ENCODE peak calls at places on chromosomes 5 and 9, in ten cellular contexts. L is tibial nerve, W is ovary, C is GM12878, P is upper lobe of right lung, T is kidney epithelial cell, H is psoas muscle, O is HCT116, V is neural progenitor cell, J is endothelial cell of umbilical vein. R is an unnamed sample. For H3K36me3, the result is how much of the 10 kb centered on the place peaks cover.

GRCh38 chr5:132369012-132369470 is 469 bp upstream of the SLC22A5 start:
- DNase-seq in L (no peak), W (no peak), C (no peak), P (no peak), T (no peak), H (no peak), O (no peak), V (no peak), J (no peak), R (no peak)

GRCh38 chr5:172856336-172856735 is 22.3 kb downstream of the ERGIC1 start:
- DNase-seq in L (no peak), W (no peak), C (no peak), P (no peak), T (no peak), H (no peak), O (no peak), V (no peak), J (no peak), R (no peak)

GRCh38 chr9:79224672-79225433 is 346.9 kb upstream of the TLE4 start:
- DNase-seq in L (no peak), W (no peak), C (no peak), P (no peak), T (peak), H (no peak), O (no peak), V (no peak), J (no peak), R (peak)

GRCh38 chr9:96394832-96395496 is 11.5 kb upstream of the SLC35D2 start:
- DNase-seq in L (no peak), W (no peak), C (no peak), P (no peak), T (no peak), H (no peak), O (no peak), V (no peak), J (no peak), R (no peak)

GRCh38 chr5:18465833-18466681 is 831.8 kb downstream of the TAF11L14 start:
- DNase-seq in L (peak), W (no peak), C (peak), P (no peak), T (peak), H (no peak), O (no peak), V (peak), J (peak), R (no peak)

GRCh38 chr9:36327903-36328302 is 69.7 kb upstream of the GNE start:
- DNase-seq in L (no peak), W (no peak), C (no peak), P (no peak), T (no peak), H (no peak), O (no peak), V (no peak), J (no peak), R (no peak)

GRCh38 chr5:160251406-160252155 is 22.3 kb downstream of the FABP6 start:
- DNase-seq in L (no peak), W (no peak), C (no peak), P (peak), T (no peak), H (no peak), O (no peak), V (no peak), J (no peak), R (no peak)

GRCh38 chr5:37724395-37725125 is 115.3 kb downstream of the GDNF start:
- DNase-seq in L (no peak), W (no peak), C (no peak), P (no peak), T (no peak), H (no peak), O (no peak), V (no peak), J (no peak), R (no peak)

GRCh38 chr9:123607479-123607878 is 251.5 kb downstream of the CRB2 start:
- DNase-seq in L (no peak), W (no peak), C (no peak), P (no peak), T (no peak), H (no peak), O (no peak), V (no peak), J (no peak), R (no peak)

GRCh38 chr5:160188968-160189319 is 40.4 kb upstream of the FABP6 start:
- DNase-seq in L (no peak), W (no peak), C (no peak), P (no peak), T (no peak), H (no peak), O (no peak), V (no peak), J (no peak), R (no peak)

GRCh38 chr9:36962721-36963120 is 71.3 kb downstream of the PAX5 start:
- DNase-seq in L (no peak), W (no peak), C (no peak), P (peak), T (no peak), H (no peak), O (no peak), V (no peak), J (no peak), R (no peak)

GRCh38 chr9:128554155-128554862 is 1.9 kb downstream of the SPTAN1 start:
- DNase-seq in L (peak), W (peak), C (peak), P (no peak), T (peak), H (peak), O (peak), V (peak), J (peak), R (peak)

GRCh38 chr5:140710899-140711552 is 10.8 kb downstream of the ZMAT2 start:
- DNase-seq in L (peak), W (peak), C (peak), P (peak), T (peak), H (peak), O (peak), V (peak), J (peak), R (peak)

GRCh38 chr5:173016621-173017046 is 33.1 kb downstream of the ATP6V0E1 start:
- DNase-seq in L (no peak), W (no peak), C (no peak), P (no peak), T (peak), H (no peak), O (peak), V (no peak), J (peak), R (peak)

GRCh38 chr9:136947955-136948510 is 3.0 kb downstream of the C8G start:
- DNase-seq in L (no peak), W (peak), C (no peak), P (peak), T (no peak), H (peak), O (peak), V (peak), J (no peak), R (no peak)

GRCh38 chr9:37715991-37716505 is 37.6 kb upstream of the TRMT10B start:
- DNase-seq in L (no peak), W (no peak), C (no peak), P (no peak), T (no peak), H (no peak), O (no peak), V (no peak), J (no peak), R (no peak)

GRCh38 chr9:77817590-77818311 is 169.6 kb upstream of the GNA14 start:
- DNase-seq in L (no peak), W (no peak), C (no peak), P (no peak), T (no peak), H (no peak), O (no peak), V (no peak), J (no peak), R (no peak)

GRCh38 chr5:77214151-77214550 is 3.7 kb downstream of the PDE8B start:
- DNase-seq in L (no peak), W (no peak), C (no peak), P (no peak), T (no peak), H (no peak), O (no peak), V (no peak), J (no peak), R (no peak)

GRCh38 chr9:79651251-79651795 is 79.6 kb downstream of the TLE4 start:
- DNase-seq in L (no peak), W (no peak), C (no peak), P (peak), T (peak), H (no peak), O (no peak), V (peak), J (no peak), R (no peak)

GRCh38 chr9:95749493-95749892 is 126.0 kb upstream of the ERCC6L2 start:
- DNase-seq in L (no peak), W (no peak), C (no peak), P (no peak), T (no peak), H (no peak), O (no peak), V (peak), J (no peak), R (no peak)

GRCh38 chr9:90894956-90895687 is 93.5 kb downstream of the SYK start:
- DNase-seq in L (no peak), W (no peak), C (no peak), P (no peak), T (no peak), H (no peak), O (no peak), V (peak), J (peak), R (no peak)
- TF ChIP-seq CTCF in L (no peak), W (no peak), C (peak), P (peak), T (peak), H (peak), O (peak), V (peak), J (peak), R (peak)

DNA sequence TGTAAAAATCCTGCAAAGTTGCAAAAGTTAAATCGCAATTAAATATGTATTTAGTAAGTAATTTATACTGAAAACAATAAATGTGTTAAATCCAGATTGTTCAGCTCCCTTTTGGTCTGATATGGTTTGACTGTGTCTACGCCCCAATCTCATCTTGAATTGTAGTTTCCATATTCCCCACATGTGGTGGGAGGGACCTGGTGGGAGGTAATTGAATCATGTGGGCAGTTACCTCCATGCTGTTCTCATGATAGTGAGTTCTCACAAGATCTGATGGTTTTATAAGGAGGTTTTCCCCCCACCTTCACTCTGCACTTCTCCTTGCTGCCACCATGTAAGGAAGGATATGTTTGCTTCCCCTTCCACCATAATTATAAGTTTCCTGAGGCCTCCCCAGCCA is 140.0 kb downstream of the CDH6 start:
- DNase-seq in L (no peak), W (no peak), C (no peak), P (no peak), T (no peak), H (no peak), O (no peak), V (no peak), J (no peak), R (no peak)
- H3K36me3 ChIP-seq in L (under half), W (under half), C (under half), P (under half), T (under half), H (under half), O (under half), V (under half), J (under half), R (under half)

DNA sequence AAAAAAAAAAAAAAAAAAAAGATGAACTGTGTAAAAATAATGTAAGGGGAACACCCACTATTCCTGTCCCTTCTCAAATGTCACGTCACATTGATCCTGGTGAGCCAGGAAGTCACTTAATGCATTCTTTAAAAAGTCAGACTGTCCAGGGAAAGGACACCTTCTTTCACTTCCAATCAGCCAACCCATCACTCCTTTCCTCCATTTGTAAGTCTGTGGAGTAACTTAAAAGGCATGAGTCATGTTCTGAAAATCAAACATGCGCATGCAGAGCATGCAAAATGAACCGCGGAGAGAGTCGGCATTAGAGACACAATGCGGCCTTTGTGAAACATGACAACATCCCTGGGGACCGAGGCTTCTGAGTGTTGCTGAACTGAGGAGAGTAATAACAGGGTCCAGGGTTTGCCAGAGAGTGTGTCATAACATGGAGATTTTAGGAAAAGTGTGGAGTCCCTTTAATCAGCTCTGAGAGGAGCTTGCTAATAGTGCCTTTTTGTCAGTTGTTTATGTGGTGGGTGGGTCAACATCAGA is 77.6 kb upstream of the SEMA6A start:
- DNase-seq in L (peak), W (no peak), C (peak), P (no peak), T (peak), H (peak), O (peak), V (peak), J (no peak), R (no peak)
- H3K4me3 ChIP-seq in L (no peak), W (no peak), C (no peak), P (no peak), T (no peak), H (no peak), O (no peak), V (no peak), J (no peak), R (no peak)

GRCh38 chr5:6572825-6573380 is 59.9 kb downstream of the NSUN2 start:
- DNase-seq in L (no peak), W (no peak), C (no peak), P (no peak), T (no peak), H (no peak), O (no peak), V (no peak), J (no peak), R (no peak)

GRCh38 chr5:6572086-6572824 is 60.6 kb downstream of the NSUN2 start:
- DNase-seq in L (no peak), W (no peak), C (no peak), P (no peak), T (no peak), H (no peak), O (no peak), V (no peak), J (no peak), R (no peak)

GRCh38 chr5:6574111-6574510 is 58.7 kb downstream of the NSUN2 start:
- DNase-seq in L (no peak), W (no peak), C (no peak), P (no peak), T (no peak), H (no peak), O (no peak), V (no peak), J (no peak), R (no peak)

GRCh38 chr5:6574537-6574936 is 58.3 kb downstream of the NSUN2 start:
- DNase-seq in L (no peak), W (no peak), C (no peak), P (no peak), T (no peak), H (peak), O (no peak), V (no peak), J (no peak), R (no peak)

DNA sequence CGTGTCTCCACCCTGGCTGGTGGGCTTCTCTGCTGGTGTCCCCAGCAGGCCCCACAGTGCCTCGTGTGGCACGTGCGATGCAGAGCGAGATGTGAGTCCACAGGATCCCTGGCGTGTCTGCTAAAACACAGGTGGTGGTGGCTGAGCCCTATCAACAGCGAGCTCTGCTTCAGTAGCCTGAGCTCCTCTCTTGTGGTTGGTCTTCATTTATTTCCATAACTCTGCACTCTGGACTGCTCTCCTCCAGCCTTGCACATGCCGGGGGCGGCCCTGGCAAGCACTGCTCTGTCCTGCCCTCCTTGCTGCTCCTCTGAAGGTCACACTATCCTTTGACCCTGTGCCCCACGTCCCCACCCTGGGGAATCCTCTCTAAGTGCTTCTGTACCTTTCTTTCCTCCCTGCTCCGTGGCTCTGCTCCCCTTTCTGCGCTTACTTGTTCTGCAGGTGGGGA is 59.2 kb downstream of the NSUN2 start:
- DNase-seq in L (no peak), W (no peak), C (no peak), P (no peak), T (no peak), H (no peak), O (no peak), V (peak), J (no peak), R (no peak)
- TF ChIP-seq CTCF in L (no peak), W (no peak), C (no peak), P (no peak), T (no peak), H (no peak), O (peak), V (peak), J (no peak), R (no peak)

GRCh38 chr5:103133231-103133630 is 13.1 kb downstream of the PPIP5K2 start:
- DNase-seq in L (no peak), W (no peak), C (no peak), P (no peak), T (no peak), H (no peak), O (no peak), V (no peak), J (no peak), R (no peak)

GRCh38 chr5:103132684-103133083 is 12.6 kb downstream of the PPIP5K2 start:
- DNase-seq in L (no peak), W (no peak), C (no peak), P (no peak), T (no peak), H (no peak), O (no peak), V (no peak), J (no peak), R (no peak)

GRCh38 chr5:103139264-103139865 is 19.3 kb downstream of the PPIP5K2 start:
- DNase-seq in L (peak), W (peak), C (peak), P (no peak), T (peak), H (peak), O (peak), V (peak), J (peak), R (no peak)

GRCh38 chr5:103135461-103135860 is 15.4 kb downstream of the PPIP5K2 start:
- DNase-seq in L (no peak), W (no peak), C (no peak), P (no peak), T (no peak), H (no peak), O (no peak), V (no peak), J (no peak), R (no peak)

GRCh38 chr5:103138202-103138601 is 18.1 kb downstream of the PPIP5K2 start:
- DNase-seq in L (no peak), W (no peak), C (no peak), P (no peak), T (no peak), H (no peak), O (no peak), V (no peak), J (no peak), R (no peak)
- H3K36me3 ChIP-seq in L (under half), W (under half), C (under half), P (under half), T (under half), H (half or more), O (under half), V (under half), J (under half), R (under half)

GRCh38 chr9:107738789-107739188 is 249.2 kb upstream of the KLF4 start:
- DNase-seq in L (no peak), W (peak), C (no peak), P (no peak), T (no peak), H (no peak), O (no peak), V (no peak), J (no peak), R (no peak)
- H3K4me3 ChIP-seq in L (no peak), W (no peak), C (no peak), P (no peak), T (no peak), H (no peak), O (no peak), V (no peak), J (no peak), R (no peak)

GRCh38 chr9:133892193-133892920 is 99.8 kb downstream of the VAV2 start:
- DNase-seq in L (no peak), W (no peak), C (no peak), P (no peak), T (no peak), H (no peak), O (no peak), V (no peak), J (no peak), R (no peak)

GRCh38 chr9:133894377-133895321 is 97.5 kb downstream of the VAV2 start:
- DNase-seq in L (no peak), W (no peak), C (no peak), P (no peak), T (no peak), H (no peak), O (no peak), V (no peak), J (no peak), R (no peak)

GRCh38 chr9:133897675-133898074 is 94.4 kb downstream of the VAV2 start:
- DNase-seq in L (no peak), W (no peak), C (no peak), P (no peak), T (no peak), H (no peak), O (no peak), V (no peak), J (no peak), R (peak)

GRCh38 chr9:133893191-133893994 is 98.7 kb downstream of the VAV2 start:
- DNase-seq in L (no peak), W (no peak), C (no peak), P (no peak), T (no peak), H (no peak), O (no peak), V (no peak), J (no peak), R (no peak)

DNA sequence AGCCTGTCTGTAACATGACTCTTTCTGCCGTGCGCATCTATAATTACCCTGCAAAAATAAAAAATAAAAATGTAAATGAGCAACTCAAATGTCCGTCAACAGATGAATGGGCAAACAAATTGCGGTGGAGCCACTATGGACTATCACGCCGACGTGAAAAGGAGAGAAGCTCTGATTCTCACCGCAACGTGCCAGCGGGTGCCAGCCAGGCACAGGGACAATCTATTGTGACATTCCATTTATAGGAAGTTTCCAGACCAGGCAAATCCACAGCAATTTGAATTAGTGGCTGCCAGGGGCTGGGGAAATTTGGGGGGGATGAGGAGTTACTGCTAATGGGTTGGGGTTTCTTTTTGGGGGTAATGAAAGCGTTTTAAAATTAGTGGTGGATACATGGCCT is 96.8 kb downstream of the VAV2 start:
- DNase-seq in L (no peak), W (no peak), C (no peak), P (no peak), T (no peak), H (no peak), O (no peak), V (no peak), J (no peak), R (no peak)
- TF ChIP-seq CTCF in L (no peak), W (no peak), C (no peak), P (no peak), T (no peak), H (no peak), O (no peak), V (no peak), J (no peak), R (no peak)

DNA sequence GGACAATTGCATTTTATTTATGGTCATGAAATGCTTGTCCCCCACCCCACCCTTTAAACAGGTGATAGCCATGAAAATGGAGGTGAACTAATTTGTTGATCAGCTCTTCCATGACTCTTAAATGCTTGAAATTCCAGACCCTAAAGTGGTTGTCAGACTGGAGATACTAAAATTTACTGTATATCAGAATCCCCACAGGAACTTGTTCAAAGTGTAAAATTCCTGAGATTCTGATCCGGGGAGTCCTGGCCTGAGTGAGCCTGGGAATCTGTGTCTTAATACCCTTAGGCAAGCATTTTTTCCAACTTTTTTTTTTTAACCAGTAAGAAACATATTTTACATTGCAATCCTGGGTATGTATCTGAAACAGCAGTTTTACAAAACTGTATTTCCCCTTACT is 4.7 kb downstream of the SKP2 start:
- DNase-seq in L (no peak), W (no peak), C (no peak), P (no peak), T (no peak), H (no peak), O (no peak), V (no peak), J (no peak), R (peak)
- H3K36me3 ChIP-seq in L (under half), W (under half), C (under half), P (under half), T (under half), H (under half), O (under half), V (under half), J (under half), R (under half)

GRCh38 chr5:177427919-177428573 is 1.6 kb downstream of the GRK6 start:
- DNase-seq in L (no peak), W (no peak), C (no peak), P (peak), T (no peak), H (peak), O (no peak), V (no peak), J (no peak), R (no peak)
- H3K4me3 ChIP-seq in L (no peak), W (no peak), C (peak), P (peak), T (no peak), H (peak), O (peak), V (peak), J (no peak), R (no peak)

R was measured in BJ.